ENCODE peak calls at places on chromosomes 1 and 21, in eight cellular contexts. One of them, this sample, is unnamed.

GRCh38 chr1:92786298-92786901 is 1.5 kb upstream of the EVI5 start:
- DNase-seq in lower lobe of right lung: no peak
- DNase-seq in SJCRH30: no peak
- DNase-seq in GM23248: no peak
- DNase-seq in cardiac muscle cell: no peak
- DNase-seq in left ventricle myocardium inferior: no peak
- DNase-seq in neural progenitor cell: no peak
- DNase-seq in neuronal stem cell: no peak
- DNase-seq in this sample: no peak

GRCh38 chr1:60280764-60281278 is 207.3 kb upstream of the C1orf87 start:
- DNase-seq in SJCRH30: no peak
- DNase-seq in neuronal stem cell: no peak
- DNase-seq in lower lobe of right lung: no peak
- DNase-seq in cardiac muscle cell: no peak
- DNase-seq in GM23248: no peak
- DNase-seq in left ventricle myocardium inferior: no peak
- DNase-seq in neural progenitor cell: peak; percentile 9
- DNase-seq in this sample: no peak

GRCh38 chr1:203999618-204000017 is 73.3 kb upstream of the SOX13 start:
- DNase-seq in neuronal stem cell: no peak
- DNase-seq in cardiac muscle cell: no peak
- DNase-seq in GM23248: no peak
- DNase-seq in neural progenitor cell: no peak
- DNase-seq in left ventricle myocardium inferior: no peak
- DNase-seq in lower lobe of right lung: no peak
- DNase-seq in SJCRH30: no peak
- DNase-seq in this sample: no peak

GRCh38 chr1:45543599-45544417 is 6.8 kb upstream of the AKR1A1 start:
- DNase-seq in lower lobe of right lung: peak; percentile 78
- DNase-seq in neuronal stem cell: no peak
- DNase-seq in SJCRH30: peak; percentile 58
- DNase-seq in neural progenitor cell: no peak
- DNase-seq in GM23248: no peak
- DNase-seq in left ventricle myocardium inferior: peak; percentile 33
- DNase-seq in cardiac muscle cell: peak; percentile 7
- DNase-seq in this sample: peak; percentile 55

GRCh38 chr1:14781811-14782210 is 183.3 kb downstream of the KAZN start:
- DNase-seq in left ventricle myocardium inferior: no peak
- DNase-seq in GM23248: no peak
- DNase-seq in cardiac muscle cell: no peak
- DNase-seq in neuronal stem cell: no peak
- DNase-seq in neural progenitor cell: no peak
- DNase-seq in lower lobe of right lung: no peak
- DNase-seq in SJCRH30: no peak
- DNase-seq in this sample: no peak

GRCh38 chr1:177448652-177449351 is 278.0 kb downstream of the BRINP2 start:
- DNase-seq in neural progenitor cell: no peak
- DNase-seq in neuronal stem cell: no peak
- DNase-seq in lower lobe of right lung: no peak
- DNase-seq in cardiac muscle cell: no peak
- DNase-seq in left ventricle myocardium inferior: no peak
- DNase-seq in SJCRH30: no peak
- DNase-seq in GM23248: peak; percentile 60
- DNase-seq in this sample: no peak

GRCh38 chr1:166673722-166674121 is 165.6 kb upstream of the POGK start:
- DNase-seq in neuronal stem cell: no peak
- DNase-seq in cardiac muscle cell: no peak
- DNase-seq in GM23248: no peak
- DNase-seq in SJCRH30: no peak
- DNase-seq in lower lobe of right lung: no peak
- DNase-seq in neural progenitor cell: no peak
- DNase-seq in left ventricle myocardium inferior: no peak
- DNase-seq in this sample: no peak

GRCh38 chr1:51981555-51981954 is 8.9 kb downstream of the RAB3B start:
- DNase-seq in GM23248: no peak
- DNase-seq in cardiac muscle cell: no peak
- DNase-seq in neural progenitor cell: no peak
- DNase-seq in neuronal stem cell: no peak
- DNase-seq in lower lobe of right lung: no peak
- DNase-seq in left ventricle myocardium inferior: no peak
- DNase-seq in SJCRH30: no peak
- DNase-seq in this sample: no peak

GRCh38 chr21:43869486-43870325 is 4.7 kb downstream of the AGPAT3 start:
- DNase-seq in GM23248: peak; percentile 44
- DNase-seq in SJCRH30: no peak
- DNase-seq in lower lobe of right lung: no peak
- DNase-seq in neural progenitor cell: peak; percentile 31
- DNase-seq in neuronal stem cell: no peak
- DNase-seq in cardiac muscle cell: no peak
- DNase-seq in left ventricle myocardium inferior: no peak
- DNase-seq in this sample: no peak

GRCh38 chr1:1603671-1604373 is 3.9 kb upstream of the FNDC10 start:
- DNase-seq in cardiac muscle cell: no peak
- DNase-seq in neural progenitor cell: no peak
- DNase-seq in SJCRH30: no peak
- DNase-seq in left ventricle myocardium inferior: no peak
- DNase-seq in neuronal stem cell: no peak
- DNase-seq in GM23248: no peak
- DNase-seq in lower lobe of right lung: no peak
- DNase-seq in this sample: no peak

GRCh38 chr21:34534522-34534921 is 22.5 kb upstream of the KCNE1 start:
- DNase-seq in SJCRH30: peak; percentile 23
- DNase-seq in neuronal stem cell: no peak
- DNase-seq in GM23248: peak; percentile 50
- DNase-seq in lower lobe of right lung: no peak
- DNase-seq in cardiac muscle cell: no peak
- DNase-seq in left ventricle myocardium inferior: no peak
- DNase-seq in neural progenitor cell: no peak
- DNase-seq in this sample: no peak

GRCh38 chr21:43312751-43313169 is 114.2 kb downstream of the SIK1 start:
- DNase-seq in neural progenitor cell: no peak
- DNase-seq in neuronal stem cell: no peak
- DNase-seq in left ventricle myocardium inferior: no peak
- DNase-seq in lower lobe of right lung: no peak
- DNase-seq in SJCRH30: no peak
- DNase-seq in cardiac muscle cell: no peak
- DNase-seq in GM23248: no peak
- DNase-seq in this sample: no peak

GRCh38 chr21:44293551-44294231 is 6.2 kb upstream of the PFKL start:
- DNase-seq in GM23248: no peak
- DNase-seq in left ventricle myocardium inferior: no peak
- DNase-seq in neural progenitor cell: no peak
- DNase-seq in SJCRH30: no peak
- DNase-seq in cardiac muscle cell: no peak
- DNase-seq in lower lobe of right lung: no peak
- DNase-seq in neuronal stem cell: no peak
- DNase-seq in this sample: no peak

GRCh38 chr1:226097866-226098625 is 35.5 kb downstream of the H3-3A start:
- DNase-seq in lower lobe of right lung: no peak
- DNase-seq in cardiac muscle cell: no peak
- DNase-seq in neuronal stem cell: no peak
- DNase-seq in left ventricle myocardium inferior: no peak
- DNase-seq in neural progenitor cell: no peak
- DNase-seq in SJCRH30: no peak
- DNase-seq in GM23248: peak; percentile 97
- DNase-seq in this sample: no peak

GRCh38 chr1:67429011-67429527 is 1.1 kb downstream of the SERBP1 start:
- DNase-seq in neuronal stem cell: no peak
- DNase-seq in GM23248: peak; percentile 58
- DNase-seq in cardiac muscle cell: peak; percentile 45
- DNase-seq in SJCRH30: peak; percentile 28
- DNase-seq in lower lobe of right lung: no peak
- DNase-seq in neural progenitor cell: peak; percentile 24
- DNase-seq in left ventricle myocardium inferior: no peak
- DNase-seq in this sample: no peak

GRCh38 chr1:46774297-46774696 is 24.5 kb upstream of the CYP4B1 start:
- DNase-seq in lower lobe of right lung: no peak
- DNase-seq in cardiac muscle cell: no peak
- DNase-seq in left ventricle myocardium inferior: no peak
- DNase-seq in neuronal stem cell: no peak
- DNase-seq in SJCRH30: no peak
- DNase-seq in GM23248: no peak
- DNase-seq in neural progenitor cell: no peak
- DNase-seq in this sample: no peak
- H3K9me3 ChIP-seq in lower lobe of right lung: peaks cover 16% of the 10 kb centered on the region
- H3K9me3 ChIP-seq in cardiac muscle cell: no peaks in the 10 kb centered on the region
- H3K9me3 ChIP-seq in left ventricle myocardium inferior: peaks cover 58% of the 10 kb centered on the region
- H3K9me3 ChIP-seq in neuronal stem cell: peaks cover 5% of the 10 kb centered on the region
- H3K9me3 ChIP-seq in SJCRH30: no peaks in the 10 kb centered on the region
- H3K9me3 ChIP-seq in GM23248: no peaks in the 10 kb centered on the region
- H3K9me3 ChIP-seq in neural progenitor cell: peaks cover 15% of the 10 kb centered on the region
- H3K9me3 ChIP-seq in this sample: peaks cover 4% of the 10 kb centered on the region

DNA sequence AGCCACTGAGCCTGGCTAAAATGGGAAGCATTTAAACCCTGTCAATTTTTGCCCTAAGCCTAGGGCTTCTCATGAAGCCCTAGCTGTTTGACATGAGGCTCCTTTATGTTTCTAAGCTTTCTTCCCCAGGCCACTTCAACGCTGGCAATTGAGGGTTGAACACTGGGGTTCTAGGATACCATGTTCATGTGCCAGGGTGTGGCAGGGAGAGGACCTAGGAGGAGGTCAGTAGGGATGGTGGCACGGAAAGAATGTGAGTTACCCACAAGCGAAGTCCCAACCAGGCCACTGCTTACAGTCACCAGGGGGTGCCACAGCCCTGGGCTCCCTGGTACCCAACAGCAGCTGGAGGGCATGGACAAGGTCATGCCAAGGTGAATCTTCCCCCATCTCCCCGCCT is 90.8 kb upstream of the AJAP1 start:
- DNase-seq in GM23248: no peak
- DNase-seq in lower lobe of right lung: no peak
- DNase-seq in neuronal stem cell: no peak
- DNase-seq in neural progenitor cell: no peak
- DNase-seq in cardiac muscle cell: no peak
- DNase-seq in left ventricle myocardium inferior: no peak
- DNase-seq in SJCRH30: no peak
- DNase-seq in this sample: no peak
- H3K9me3 ChIP-seq in GM23248: no peaks in the 10 kb centered on the region
- H3K9me3 ChIP-seq in lower lobe of right lung: no peaks in the 10 kb centered on the region
- H3K9me3 ChIP-seq in neuronal stem cell: no peaks in the 10 kb centered on the region
- H3K9me3 ChIP-seq in neural progenitor cell: no peaks in the 10 kb centered on the region
- H3K9me3 ChIP-seq in cardiac muscle cell: no peaks in the 10 kb centered on the region
- H3K9me3 ChIP-seq in left ventricle myocardium inferior: no peaks in the 10 kb centered on the region
- H3K9me3 ChIP-seq in SJCRH30: no peaks in the 10 kb centered on the region
- H3K9me3 ChIP-seq in this sample: no peaks in the 10 kb centered on the region

GRCh38 chr1:168266644-168267186 is 14.0 kb upstream of the TBX19 start:
- DNase-seq in cardiac muscle cell: no peak
- DNase-seq in neural progenitor cell: no peak
- DNase-seq in left ventricle myocardium inferior: no peak
- DNase-seq in GM23248: peak; percentile 42
- DNase-seq in lower lobe of right lung: no peak
- DNase-seq in SJCRH30: no peak
- DNase-seq in neuronal stem cell: no peak
- DNase-seq in this sample: no peak
- H3K9me3 ChIP-seq in cardiac muscle cell: no peaks in the 10 kb centered on the region
- H3K9me3 ChIP-seq in neural progenitor cell: no peaks in the 10 kb centered on the region
- H3K9me3 ChIP-seq in left ventricle myocardium inferior: no peaks in the 10 kb centered on the region
- H3K9me3 ChIP-seq in GM23248: no peaks in the 10 kb centered on the region
- H3K9me3 ChIP-seq in lower lobe of right lung: no peaks in the 10 kb centered on the region
- H3K9me3 ChIP-seq in SJCRH30: no peaks in the 10 kb centered on the region
- H3K9me3 ChIP-seq in neuronal stem cell: peaks cover 7% of the 10 kb centered on the region
- H3K9me3 ChIP-seq in this sample: no peaks in the 10 kb centered on the region

DNA sequence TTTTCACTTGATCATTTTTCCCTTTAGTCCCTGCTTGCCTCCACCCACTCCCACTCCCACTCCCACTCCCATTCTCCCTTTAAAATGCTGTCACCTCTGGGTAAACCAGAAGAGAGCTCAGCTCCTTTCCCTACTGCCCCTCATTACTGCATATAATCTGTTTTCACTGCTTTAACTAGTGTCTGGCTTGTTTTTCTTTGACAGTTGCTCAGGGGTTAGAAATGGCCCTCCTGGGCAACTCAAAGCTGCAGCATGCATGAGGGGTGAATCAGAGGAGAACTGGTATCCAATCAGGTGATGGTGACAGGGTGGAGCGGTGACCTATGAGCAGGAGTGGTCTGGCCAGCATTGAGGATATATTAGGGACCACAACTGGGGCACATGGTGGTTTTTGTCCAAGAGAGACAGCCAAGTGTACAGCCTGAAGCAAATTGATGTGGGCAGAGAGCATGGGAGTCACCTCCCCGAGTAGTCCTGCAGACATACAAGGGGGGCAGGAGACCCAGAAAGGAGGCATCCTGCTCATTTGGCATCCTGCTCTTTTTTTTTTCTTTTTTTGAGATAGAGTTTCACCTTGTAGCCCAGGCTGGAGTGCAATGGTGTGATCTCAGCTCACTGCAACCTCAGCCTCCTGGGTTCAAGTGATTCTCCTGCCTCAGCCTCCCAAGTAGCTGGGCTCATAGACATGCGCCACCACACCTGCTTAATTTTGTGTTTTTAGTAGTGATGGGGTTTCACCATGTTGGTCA is 42.7 kb upstream of the SRSF10 start:
- DNase-seq in cardiac muscle cell: no peak
- DNase-seq in SJCRH30: peak; percentile 52
- DNase-seq in neuronal stem cell: no peak
- DNase-seq in left ventricle myocardium inferior: no peak
- DNase-seq in GM23248: peak; percentile 92
- DNase-seq in lower lobe of right lung: no peak
- DNase-seq in neural progenitor cell: no peak
- DNase-seq in this sample: no peak
- H3K9me3 ChIP-seq in cardiac muscle cell: no peaks in the 10 kb centered on the region
- H3K9me3 ChIP-seq in SJCRH30: no peaks in the 10 kb centered on the region
- H3K9me3 ChIP-seq in neuronal stem cell: no peaks in the 10 kb centered on the region
- H3K9me3 ChIP-seq in left ventricle myocardium inferior: no peaks in the 10 kb centered on the region
- H3K9me3 ChIP-seq in GM23248: no peaks in the 10 kb centered on the region
- H3K9me3 ChIP-seq in lower lobe of right lung: no peaks in the 10 kb centered on the region
- H3K9me3 ChIP-seq in neural progenitor cell: no peaks in the 10 kb centered on the region
- H3K9me3 ChIP-seq in this sample: no peaks in the 10 kb centered on the region

DNA sequence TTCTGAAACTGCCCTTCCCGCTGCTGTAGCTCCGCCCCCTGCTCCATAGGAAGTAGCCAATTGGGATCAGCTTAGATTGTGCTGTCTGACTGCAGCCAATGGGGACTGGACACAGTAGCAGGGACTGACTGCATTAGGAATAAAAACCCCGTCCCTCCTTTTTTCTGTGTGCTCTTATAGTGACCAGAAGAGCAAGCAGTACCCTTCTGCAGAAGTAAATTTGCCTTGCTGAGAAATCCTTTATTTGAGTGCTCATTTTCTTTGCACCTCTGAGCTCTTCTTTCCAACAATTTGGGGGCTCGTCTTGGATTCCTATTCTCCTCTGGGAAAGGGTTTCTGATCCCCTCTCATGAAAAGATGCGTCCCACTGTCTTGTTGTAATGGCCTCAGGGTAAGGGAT is 16.2 kb downstream of the OR2L13 start:
- DNase-seq in lower lobe of right lung: no peak
- DNase-seq in neural progenitor cell: no peak
- DNase-seq in cardiac muscle cell: no peak
- DNase-seq in SJCRH30: no peak
- DNase-seq in GM23248: peak; percentile 1
- DNase-seq in left ventricle myocardium inferior: no peak
- DNase-seq in neuronal stem cell: no peak
- DNase-seq in this sample: no peak
- H3K9me3 ChIP-seq in lower lobe of right lung: peaks cover 26% of the 10 kb centered on the region
- H3K9me3 ChIP-seq in neural progenitor cell: peaks cover 29% of the 10 kb centered on the region
- H3K9me3 ChIP-seq in cardiac muscle cell: no peaks in the 10 kb centered on the region
- H3K9me3 ChIP-seq in SJCRH30: no peaks in the 10 kb centered on the region
- H3K9me3 ChIP-seq in GM23248: no peaks in the 10 kb centered on the region
- H3K9me3 ChIP-seq in left ventricle myocardium inferior: peaks cover 74% of the 10 kb centered on the region
- H3K9me3 ChIP-seq in neuronal stem cell: peaks cover 2% of the 10 kb centered on the region
- H3K9me3 ChIP-seq in this sample: peaks cover 4% of the 10 kb centered on the region

This sample was measured in T-helper 17 cell.